ENCODE peak calls at places on chromosomes 12 and 14, in eight cellular contexts. A is EL; Q is sigmoid colon; M is DMS 273 treated with DMSO at 0.1 percent for 48 hours; H is left ventricle myocardium superior; Y is ELR; E is stimulated activated CD4-positive, alpha-beta T cell treated with anti-CD3 and anti-CD28 coated beads, Interleukin-2, amount 100 ng/mL, for 24 hours; U is HCEC 1CT. X is an unnamed sample.

GRCh38 chr12:7709969-7710368 is 1.3 kb upstream of the DPPA3 start:
- DNase-seq in E (no peak), Q (no peak), H (no peak), U (no peak), Y (no peak), M (no peak), A (no peak), X (no peak)

GRCh38 chr12:45789025-45789424 is 59.5 kb downstream of the ARID2 start:
- DNase-seq in Y (peak), U (peak), M (no peak), E (no peak), H (no peak), Q (no peak), A (peak), X (no peak)

GRCh38 chr12:108352591-108352990 is 13.5 kb upstream of the CMKLR1 start:
- DNase-seq in A (no peak), M (no peak), U (no peak), Q (no peak), H (no peak), E (no peak), Y (no peak), X (no peak)

GRCh38 chr14:20262642-20263128 is 23.6 kb downstream of the OR11H4 start:
- DNase-seq in M (no peak), H (no peak), Y (peak), A (peak), U (peak), E (no peak), Q (no peak), X (no peak)

GRCh38 chr14:64566651-64567122 is 16.9 kb downstream of the PPP1R36 start:
- DNase-seq in U (no peak), E (no peak), Y (no peak), Q (no peak), M (no peak), A (no peak), H (no peak), X (no peak)

GRCh38 chr14:51582437-51582836 is 69.3 kb upstream of the FRMD6 start:
- DNase-seq in H (no peak), U (no peak), A (no peak), M (no peak), E (no peak), Q (no peak), Y (no peak), X (no peak)

GRCh38 chr12:58801986-58802385 is 118.3 kb downstream of the LRIG3 start:
- DNase-seq in Y (no peak), A (no peak), E (no peak), H (no peak), U (no peak), M (no peak), Q (no peak), X (no peak)

GRCh38 chr12:18683603-18684002 is 54.2 kb downstream of the PLCZ1 start:
- DNase-seq in Y (peak), M (no peak), Q (no peak), H (no peak), U (peak), A (peak), E (no peak), X (no peak)

GRCh38 chr14:81396108-81396507 is 4.0 kb downstream of the STON2 start:
- DNase-seq in Y (peak), H (no peak), U (peak), A (no peak), M (no peak), Q (no peak), E (no peak), X (no peak)

GRCh38 chr12:69510176-69510827 is 40.1 kb downstream of the FRS2 start:
- DNase-seq in U (no peak), E (no peak), A (no peak), Q (no peak), Y (no peak), H (no peak), M (no peak), X (no peak)

GRCh38 chr12:80277732-80278131 is 166.3 kb upstream of the PTPRQ start:
- DNase-seq in U (peak), E (no peak), H (no peak), Y (peak), M (no peak), Q (no peak), A (peak), X (no peak)

GRCh38 chr14:94689985-94690400 is 77.8 kb downstream of the SERPINA3 start:
- DNase-seq in U (no peak), H (no peak), Q (peak), A (no peak), Y (no peak), M (no peak), E (no peak), X (no peak)

GRCh38 chr14:58947816-58948440 is 240.5 kb upstream of the DAAM1 start:
- DNase-seq in H (no peak), M (no peak), Y (peak), Q (no peak), A (no peak), E (no peak), U (peak), X (no peak)

GRCh38 chr12:3185260-3185870 is 108.2 kb downstream of the TSPAN9 start:
- DNase-seq in Y (no peak), M (no peak), Q (no peak), A (no peak), E (no peak), U (no peak), H (peak), X (no peak)

GRCh38 chr14:71675126-71675901 is 256.9 kb upstream of the RGS6 start:
- DNase-seq in Q (no peak), Y (no peak), A (no peak), M (no peak), E (no peak), H (no peak), U (no peak), X (no peak)